ENCODE peak calls at places on chromosomes 16 and 17, in ten cellular contexts. Y is H9, R is body of pancreas, Q is lower lobe of right lung, L is cardiac muscle cell, T is tibial nerve, I is Peyer's patch, S is SK-N-SH, M is transverse colon, W is HepG2. P is an unnamed sample. For H3K4me1, the result is how much of the 10 kb centered on the place peaks cover.

GRCh38 chr16:85891033-85891775 is 7.8 kb upstream of the IRF8 start:
- DNase-seq in Y (no peak), R (peak), Q (no peak), L (no peak), T (no peak), I (no peak), S (no peak), M (no peak), W (peak), P (no peak)

GRCh38 chr17:74512624-74513084 is 18.6 kb downstream of the CD300LB start:
- DNase-seq in Y (no peak), R (no peak), Q (no peak), L (peak), T (no peak), I (peak), S (no peak), M (no peak), W (no peak), P (no peak)

GRCh38 chr16:73390936-73391335 is 343.0 kb upstream of the ZFHX3 start:
- DNase-seq in Y (no peak), R (no peak), Q (no peak), L (no peak), T (no peak), I (no peak), S (no peak), M (no peak), W (no peak), P (no peak)

GRCh38 chr16:59368586-59368985 is 634.5 kb upstream of the GOT2 start:
- DNase-seq in Y (no peak), R (no peak), Q (no peak), L (no peak), T (no peak), I (no peak), S (no peak), M (no peak), W (no peak), P (no peak)

GRCh38 chr16:83651871-83652270 is 155.9 kb upstream of the HSBP1 start:
- DNase-seq in Y (no peak), R (no peak), Q (no peak), L (no peak), T (no peak), I (no peak), S (no peak), M (no peak), W (no peak), P (no peak)

GRCh38 chr17:39212841-39213480 is 12.8 kb downstream of the STAC2 start:
- DNase-seq in Y (peak), R (no peak), Q (peak), L (no peak), T (no peak), I (no peak), S (no peak), M (peak), W (no peak), P (peak)

GRCh38 chr17:185445-186138 is 4.1 kb upstream of the DOC2B start:
- DNase-seq in Y (no peak), R (no peak), Q (no peak), L (no peak), T (no peak), I (no peak), S (no peak), M (no peak), W (no peak), P (peak)

GRCh38 chr16:588639-588888 is 1.3 kb upstream of the RAB40C start:
- DNase-seq in Y (no peak), R (peak), Q (peak), L (peak), T (no peak), I (peak), S (peak), M (peak), W (no peak), P (no peak)

GRCh38 chr17:78583091-78583490 is 5.9 kb upstream of the DNAH17 start:
- DNase-seq in Y (peak), R (no peak), Q (no peak), L (no peak), T (no peak), I (no peak), S (peak), M (no peak), W (no peak), P (no peak)

GRCh38 chr16:85072947-85073346 is 39.3 kb downstream of the CIBAR2 start:
- DNase-seq in Y (no peak), R (no peak), Q (no peak), L (no peak), T (no peak), I (no peak), S (no peak), M (no peak), W (no peak), P (no peak)

GRCh38 chr17:64399071-64399766 is 8.6 kb upstream of the PECAM1 start:
- DNase-seq in Y (no peak), R (no peak), Q (no peak), L (no peak), T (no peak), I (no peak), S (no peak), M (no peak), W (no peak), P (no peak)
- H3K4me1 ChIP-seq in Y (under half), R (under half), Q (under half), L (under half), T (under half), I (under half), S (under half), M (under half), W (half or more), P (under half)

GRCh38 chr17:61070649-61071048 is 329.0 kb upstream of the TBX2 start:
- DNase-seq in Y (no peak), R (no peak), Q (no peak), L (no peak), T (no peak), I (no peak), S (no peak), M (no peak), W (no peak), P (no peak)
- H3K4me1 ChIP-seq in Y (under half), R (under half), Q (under half), L (under half), T (under half), I (under half), S (under half), M (under half), W (under half), P (under half)

GRCh38 chr16:56985288-56985961 is 3.9 kb upstream of the NLRC5 start:
- DNase-seq in Y (no peak), R (peak), Q (peak), L (no peak), T (peak), I (no peak), S (no peak), M (peak), W (no peak), P (peak)
- H3K4me1 ChIP-seq in Y (under half), R (under half), Q (under half), L (under half), T (under half), I (under half), S (under half), M (under half), W (half or more), P (half or more)

GRCh38 chr17:75774988-75775668 is 9.5 kb upstream of the UNK start:
- DNase-seq in Y (peak), R (peak), Q (no peak), L (no peak), T (peak), I (no peak), S (peak), M (peak), W (no peak), P (no peak)
- H3K4me1 ChIP-seq in Y (under half), R (under half), Q (under half), L (under half), T (under half), I (under half), S (under half), M (under half), W (half or more), P (under half)

GRCh38 chr16:2975161-2975795 is 5.0 kb downstream of the PKMYT1 start:
- DNase-seq in Y (no peak), R (no peak), Q (no peak), L (no peak), T (no peak), I (no peak), S (no peak), M (no peak), W (no peak), P (no peak)
- H3K4me1 ChIP-seq in Y (under half), R (under half), Q (under half), L (under half), T (under half), I (under half), S (under half), M (under half), W (under half), P (under half)